ENCODE peak calls at places on chromosomes 1 and 21, in six cellular contexts. U is CD4-positive, alpha-beta memory T cell; O is epithelial cell of esophagus; R is breast epithelium; F is HCT116; T is AG09309. W is an unnamed sample.

GRCh38 chr1:213326666-213327317 is 275.8 kb downstream of the RPS6KC1 start:
- DNase-seq in U (no peak), O (peak), R (peak), F (no peak), T (peak), W (peak)

GRCh38 chr1:48007044-48007443 is 9.9 kb upstream of the TRABD2B start:
- DNase-seq in U (no peak), O (peak), R (no peak), F (no peak), T (no peak), W (no peak)

GRCh38 chr1:200737647-200738296 is 921 bp upstream of the CAMSAP2 start:
- DNase-seq in U (no peak), O (no peak), R (no peak), F (no peak), T (no peak), W (no peak)

GRCh38 chr21:38631171-38631570 is 132.9 kb upstream of the ERG start:
- DNase-seq in U (no peak), O (peak), R (no peak), F (no peak), T (peak), W (peak)

GRCh38 chr1:85295006-85295431 is 18.6 kb upstream of the BCL10 start:
- DNase-seq in U (no peak), O (peak), R (no peak), F (peak), T (no peak), W (no peak)

GRCh38 chr1:173482683-173483082 is 5.5 kb downstream of the PRDX6 start:
- DNase-seq in U (no peak), O (no peak), R (no peak), F (no peak), T (no peak), W (no peak)

GRCh38 chr1:1616838-1617237 is 1.5 kb downstream of the MIB2 start:
- DNase-seq in U (no peak), O (no peak), R (no peak), F (no peak), T (no peak), W (no peak)

GRCh38 chr1:8554956-8555534 is 237.1 kb downstream of the SLC45A1 start:
- DNase-seq in U (no peak), O (peak), R (no peak), F (no peak), T (no peak), W (no peak)

GRCh38 chr1:36673207-36673606 is 190.5 kb upstream of the CSF3R start:
- DNase-seq in U (no peak), O (no peak), R (no peak), F (no peak), T (no peak), W (no peak)

GRCh38 chr1:210294991-210295773 is 33.5 kb upstream of the HHAT start:
- DNase-seq in U (no peak), O (peak), R (peak), F (no peak), T (no peak), W (no peak)

GRCh38 chr1:27143408-27143807 is 11.5 kb downstream of the SLC9A1 start:
- DNase-seq in U (no peak), O (no peak), R (no peak), F (no peak), T (no peak), W (no peak)

GRCh38 chr1:183604811-183605210 is 14.6 kb upstream of the NCF2 start:
- DNase-seq in U (no peak), O (no peak), R (no peak), F (no peak), T (no peak), W (no peak)

GRCh38 chr1:100952104-100952745 is 56.3 kb downstream of the SLC30A7 start:
- DNase-seq in U (no peak), O (peak), R (no peak), F (no peak), T (no peak), W (no peak)

GRCh38 chr1:101109791-101110190 is 84.2 kb upstream of the DPH5 start:
- DNase-seq in U (no peak), O (no peak), R (no peak), F (no peak), T (no peak), W (no peak)

GRCh38 chr1:186605762-186606350 is 74.4 kb downstream of the PTGS2 start:
- DNase-seq in U (no peak), O (peak), R (no peak), F (peak), T (peak), W (no peak)

GRCh38 chr21:45970674-45971486 is 10.7 kb upstream of the COL6A1 start:
- DNase-seq in U (peak), O (peak), R (no peak), F (no peak), T (no peak), W (no peak)

GRCh38 chr1:36884801-36885200 is 149.5 kb downstream of the GRIK3 start:
- DNase-seq in U (no peak), O (no peak), R (no peak), F (no peak), T (no peak), W (no peak)

GRCh38 chr1:92749024-92749634 is 35.8 kb downstream of the EVI5 start:
- DNase-seq in U (peak), O (peak), R (no peak), F (peak), T (no peak), W (peak)

GRCh38 chr21:26719750-26720149 is 125.5 kb downstream of the ADAMTS1 start:
- DNase-seq in U (no peak), O (no peak), R (no peak), F (no peak), T (no peak), W (peak)

GRCh38 chr1:234987415-234988159 is 141.1 kb downstream of the TOMM20 start:
- DNase-seq in U (no peak), O (peak), R (peak), F (no peak), T (peak), W (peak)

GRCh38 chr1:160117709-160118183 is 2.2 kb downstream of the ATP1A2 start:
- DNase-seq in U (no peak), O (peak), R (no peak), F (no peak), T (no peak), W (no peak)

GRCh38 chr1:214008347-214008746 is 20.6 kb downstream of the PROX1 start:
- DNase-seq in U (no peak), O (no peak), R (no peak), F (no peak), T (no peak), W (no peak)

GRCh38 chr1:63557365-63557987 is 34.2 kb downstream of the EFCAB7 start:
- DNase-seq in U (no peak), O (peak), R (no peak), F (peak), T (no peak), W (peak)

GRCh38 chr1:91651671-91652071 is 151.0 kb downstream of the CDC7 start:
- DNase-seq in U (no peak), O (no peak), R (no peak), F (no peak), T (peak), W (peak)

GRCh38 chr1:246144931-246145330 is 362.1 kb downstream of the SMYD3 start:
- DNase-seq in U (no peak), O (no peak), R (no peak), F (no peak), T (no peak), W (no peak)

GRCh38 chr1:54850737-54851136 is 36.3 kb downstream of the DHCR24 start:
- DNase-seq in U (no peak), O (peak), R (no peak), F (no peak), T (peak), W (peak)

GRCh38 chr1:235417101-235417697 is 50.0 kb downstream of the TBCE start:
- DNase-seq in U (peak), O (peak), R (peak), F (no peak), T (peak), W (peak)

GRCh38 chr1:35334485-35334884 is 66.0 kb downstream of the ZMYM4 start:
- DNase-seq in U (no peak), O (no peak), R (no peak), F (no peak), T (no peak), W (no peak)

GRCh38 chr1:204460346-204460745 is 34.3 kb downstream of the PIK3C2B start:
- DNase-seq in U (no peak), O (no peak), R (no peak), F (no peak), T (no peak), W (no peak)

GRCh38 chr1:156346636-156347035 is 8.3 kb downstream of the TSACC start:
- DNase-seq in U (no peak), O (no peak), R (no peak), F (no peak), T (peak), W (no peak)

GRCh38 chr1:160189649-160190625 is at the start of gene CASQ1:
- DNase-seq in U (no peak), O (peak), R (no peak), F (no peak), T (no peak), W (no peak)

GRCh38 chr1:201531551-201532425 is 7.1 kb upstream of the NAV1 start:
- DNase-seq in U (no peak), O (no peak), R (no peak), F (no peak), T (no peak), W (peak)

GRCh38 chr1:203628185-203628996 is 1.8 kb downstream of the ATP2B4 start:
- DNase-seq in U (no peak), O (peak), R (no peak), F (no peak), T (no peak), W (no peak)

GRCh38 chr1:236168716-236169429 is 26.5 kb downstream of the GPR137B start:
- DNase-seq in U (no peak), O (peak), R (peak), F (no peak), T (no peak), W (peak)

GRCh38 chr21:36203603-36203889 is 46.9 kb downstream of the DOP1B start:
- DNase-seq in U (no peak), O (peak), R (no peak), F (peak), T (peak), W (peak)

GRCh38 chr1:178581351-178581951 is 68.5 kb downstream of the TEX35 start:
- DNase-seq in U (no peak), O (no peak), R (no peak), F (no peak), T (no peak), W (no peak)

GRCh38 chr1:115445090-115445489 is 107.0 kb upstream of the NGF start:
- DNase-seq in U (no peak), O (no peak), R (no peak), F (no peak), T (no peak), W (no peak)

DNA sequence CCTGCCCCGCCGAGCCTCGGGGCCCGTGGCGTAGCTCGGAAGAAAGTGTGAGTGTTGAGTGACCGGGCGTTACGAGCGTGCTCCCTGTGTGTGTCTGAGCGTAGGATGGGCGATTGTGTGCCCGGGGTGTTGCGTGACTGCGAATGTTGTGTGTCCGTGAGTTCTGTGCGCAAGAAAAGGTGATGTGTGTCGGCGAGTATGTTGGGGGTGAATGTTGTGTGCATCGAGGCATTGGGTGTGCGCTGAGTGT is 346 bp downstream of the PTPRU start:
- DNase-seq in U (no peak), O (no peak), R (no peak), F (no peak), T (no peak), W (no peak)
- H3K4me3 ChIP-seq in U (peak), O (peak), R (peak), F (peak), T (peak), W (peak)

GRCh38 chr1:226672217-226672838 is 66.8 kb downstream of the ITPKB start:
- DNase-seq in U (no peak), O (peak), R (no peak), F (no peak), T (no peak), W (no peak)
- H3K4me3 ChIP-seq in U (no peak), O (no peak), R (no peak), F (no peak), T (no peak), W (no peak)

DNA sequence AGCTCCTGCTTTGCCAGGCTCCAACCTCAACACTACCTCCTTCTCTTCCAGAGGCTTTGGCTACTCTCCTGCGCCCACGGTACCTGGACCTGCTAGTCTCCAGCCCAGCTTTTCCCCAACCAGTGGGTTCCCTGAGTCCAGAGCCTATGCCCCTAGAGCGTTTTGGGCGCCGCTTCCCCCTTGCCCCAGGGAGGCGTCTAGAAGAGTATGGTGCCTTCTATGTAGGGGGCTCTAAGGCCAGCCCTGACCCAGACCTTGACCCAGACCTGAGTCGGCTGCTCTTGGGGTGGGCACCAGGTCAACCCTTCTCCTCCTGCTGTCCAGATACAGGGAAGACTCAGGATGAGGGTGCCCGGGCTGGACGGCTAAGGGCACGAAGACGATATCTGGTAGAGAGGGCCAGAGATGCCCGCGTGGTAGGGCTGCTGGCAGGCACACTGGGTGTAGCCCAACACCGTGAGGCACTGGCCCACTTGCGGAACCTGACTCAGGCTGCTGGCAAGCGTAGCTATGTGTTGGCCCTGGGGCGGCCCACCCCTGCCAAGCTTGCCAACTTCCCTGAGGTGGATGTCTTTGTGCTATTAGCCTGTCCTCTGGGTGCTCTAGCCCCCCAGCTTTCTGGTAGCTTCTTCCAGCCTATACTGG is 1.6 kb downstream of the DPH2 start:
- DNase-seq in U (no peak), O (no peak), R (no peak), F (no peak), T (no peak), W (no peak)
- H3K4me3 ChIP-seq in U (no peak), O (no peak), R (no peak), F (peak), T (no peak), W (no peak)

GRCh38 chr1:111837398-111837797 is 81.7 kb downstream of the DDX20 start:
- DNase-seq in U (no peak), O (no peak), R (no peak), F (no peak), T (no peak), W (no peak)

GRCh38 chr1:111833334-111833733 is 77.6 kb downstream of the DDX20 start:
- DNase-seq in U (no peak), O (peak), R (no peak), F (no peak), T (no peak), W (no peak)

GRCh38 chr1:111832521-111833155 is 76.9 kb downstream of the DDX20 start:
- DNase-seq in U (no peak), O (no peak), R (no peak), F (no peak), T (no peak), W (no peak)

GRCh38 chr1:111836111-111836510 is 80.4 kb downstream of the DDX20 start:
- DNase-seq in U (no peak), O (no peak), R (no peak), F (no peak), T (no peak), W (no peak)

GRCh38 chr1:111834956-111835355 is 79.3 kb downstream of the DDX20 start:
- DNase-seq in U (no peak), O (no peak), R (no peak), F (no peak), T (no peak), W (no peak)
- H3K4me3 ChIP-seq in U (no peak), O (no peak), R (no peak), F (no peak), T (no peak), W (no peak)

GRCh38 chr1:14925336-14926136 is 228.0 kb upstream of the TMEM51 start:
- DNase-seq in U (no peak), O (peak), R (no peak), F (no peak), T (no peak), W (no peak)

GRCh38 chr1:14924012-14924452 is 229.5 kb upstream of the TMEM51 start:
- DNase-seq in U (no peak), O (peak), R (peak), F (peak), T (no peak), W (no peak)

GRCh38 chr1:14926818-14927555 is 226.6 kb upstream of the TMEM51 start:
- DNase-seq in U (no peak), O (no peak), R (no peak), F (no peak), T (no peak), W (no peak)

GRCh38 chr1:14924455-14925325 is 228.9 kb upstream of the TMEM51 start:
- DNase-seq in U (no peak), O (peak), R (peak), F (no peak), T (no peak), W (no peak)

GRCh38 chr1:14926214-14926613 is 227.3 kb upstream of the TMEM51 start:
- DNase-seq in U (no peak), O (peak), R (no peak), F (no peak), T (no peak), W (no peak)
- H3K4me3 ChIP-seq in U (no peak), O (no peak), R (no peak), F (no peak), T (no peak), W (no peak)